ENCODE peak calls at places on chromosomes 7 and 10, in four cellular contexts. F is left ventricle myocardium inferior, G is HCT116, D is dorsolateral prefrontal cortex. A is an unnamed sample.
A peak's percentile ranks its signal among the peaks of the same experiment; 100 is the strongest.

GRCh38 chr10:28566458-28566857 is 33.5 kb downstream of the WAC start:
- DNase-seq in F (no peak), G (no peak), D (no peak), A (no peak)

GRCh38 chr7:138752568-138753518 is 45.0 kb upstream of the TMEM213 start:
- DNase-seq in F (peak; percentile 14), G (peak; percentile 93), D (no peak), A (peak; percentile 86)

GRCh38 chr10:33227489-33227888 is 107.0 kb downstream of the NRP1 start:
- DNase-seq in F (no peak), G (no peak), D (no peak), A (no peak)

GRCh38 chr10:30454744-30455498 is 20.9 kb downstream of the MAP3K8 start:
- DNase-seq in F (no peak), G (no peak), D (no peak), A (no peak)

GRCh38 chr10:13924020-13924725 is 337.4 kb downstream of the PRPF18 start:
- DNase-seq in F (no peak), G (no peak), D (no peak), A (no peak)

GRCh38 chr7:151550601-151551286 is 31.0 kb upstream of the RHEB start:
- DNase-seq in F (no peak), G (no peak), D (no peak), A (no peak)

GRCh38 chr10:32207544-32207943 is 139.4 kb downstream of the EPC1 start:
- DNase-seq in F (peak; percentile 31), G (peak; percentile 35), D (no peak), A (peak; percentile 19)

GRCh38 chr10:132106431-132106830 is 40.7 kb downstream of the JAKMIP3 start:
- DNase-seq in F (no peak), G (no peak), D (no peak), A (no peak)

GRCh38 chr7:76346097-76346496 is 12.7 kb downstream of the YWHAG start:
- DNase-seq in F (no peak), G (no peak), D (no peak), A (no peak)
- H3K27ac ChIP-seq in F (peak overlapping the region; percentile 60), G (no peak overlapping the region), D (no peak overlapping the region), A (peak overlapping the region; percentile 31)

GRCh38 chr10:120940299-120940900 is 89.2 kb downstream of the WDR11 start:
- DNase-seq in F (no peak), G (no peak), D (no peak), A (no peak)
- TF ChIP-seq CTCF in F (no peak), G (peak; percentile 16), D (no peak), A (no peak)

DNA sequence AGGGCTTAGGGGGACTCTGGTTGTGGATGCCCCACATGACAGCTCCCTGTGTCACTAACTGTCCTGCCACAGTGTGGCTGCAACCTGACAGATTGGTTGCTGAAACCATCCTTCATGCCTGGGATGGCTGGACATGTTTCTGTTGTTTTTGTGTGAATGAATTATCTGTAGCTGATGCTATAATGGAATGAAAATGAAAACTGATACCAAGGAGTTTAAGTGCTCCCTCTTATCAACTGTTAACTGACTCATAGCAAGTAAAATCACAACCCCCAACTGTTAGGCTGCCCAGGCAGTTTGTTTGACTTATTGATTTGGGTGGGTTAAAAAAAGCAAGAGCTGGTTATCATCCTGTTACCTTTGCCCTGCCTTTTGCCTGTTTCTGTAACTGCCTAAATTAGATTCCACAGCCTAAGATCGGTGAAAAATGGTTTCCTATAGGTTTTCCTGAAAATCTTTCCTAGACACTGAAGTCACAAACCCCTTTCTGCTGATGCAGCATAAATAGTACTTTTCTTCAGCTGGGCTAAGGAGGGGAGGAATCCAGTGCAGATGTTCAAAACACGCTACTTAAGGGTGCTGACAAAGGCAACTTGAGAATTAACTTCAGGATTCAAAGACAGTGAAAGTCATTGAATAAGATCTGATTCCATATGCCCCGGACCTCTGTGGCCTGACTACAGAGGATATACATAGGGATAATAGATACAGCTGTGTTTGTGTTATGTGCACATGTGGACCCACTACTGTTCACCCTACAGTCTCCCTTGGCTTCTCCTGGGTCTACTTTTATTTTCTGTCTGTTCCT is 5.7 kb downstream of the FRAT2 start:
- DNase-seq in F (no peak), G (no peak), D (no peak), A (no peak)
- H3K27ac ChIP-seq in F (no peak overlapping the region), G (peak overlapping the region; percentile 22), D (no peak overlapping the region), A (no peak overlapping the region)

GRCh38 chr10:117543245-117543998 is 876 bp downstream of the EMX2 start:
- DNase-seq in F (no peak), G (no peak), D (no peak), A (no peak)
- TF ChIP-seq CTCF in F (no peak), G (no peak), D (no peak), A (no peak)

GRCh38 chr10:17915181-17915580 is 36.5 kb upstream of the SLC39A12 start:
- DNase-seq in F (no peak), G (no peak), D (no peak), A (no peak)

GRCh38 chr10:17913604-17914003 is 38.1 kb upstream of the SLC39A12 start:
- DNase-seq in F (no peak), G (no peak), D (no peak), A (no peak)

GRCh38 chr10:17910144-17910789 is 41.5 kb upstream of the SLC39A12 start:
- DNase-seq in F (no peak), G (peak; percentile 46), D (no peak), A (peak; percentile 63)

GRCh38 chr10:17914169-17915045 is 37.3 kb upstream of the SLC39A12 start:
- DNase-seq in F (no peak), G (no peak), D (no peak), A (no peak)

GRCh38 chr10:17912764-17913163 is 39.0 kb upstream of the SLC39A12 start:
- DNase-seq in F (no peak), G (no peak), D (no peak), A (no peak)
- H3K27ac ChIP-seq in F (peak overlapping the region; percentile 73), G (no peak overlapping the region), D (no peak overlapping the region), A (no peak overlapping the region)

GRCh38 chr7:99447943-99448342 is 9.2 kb downstream of the CPSF4 start:
- DNase-seq in F (no peak), G (no peak), D (no peak), A (no peak)
- TF ChIP-seq CTCF in F (no peak), G (no peak), D (no peak), A (no peak)

DNA sequence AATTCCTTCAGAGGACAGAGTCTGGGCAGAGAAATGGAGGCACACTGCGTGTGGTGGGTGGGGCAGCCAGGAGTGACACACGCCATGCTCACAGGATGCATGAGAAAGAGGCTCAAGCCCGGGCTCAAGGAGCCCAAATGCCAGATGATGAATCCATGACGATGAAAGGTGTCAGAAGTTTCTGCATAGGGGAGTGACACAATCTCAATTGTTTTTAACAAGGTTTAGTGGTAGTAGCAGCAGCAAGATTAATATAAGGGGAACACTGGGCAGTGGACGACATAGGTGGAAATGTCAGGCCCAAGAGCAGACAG is 126.1 kb downstream of the TNS3 start:
- DNase-seq in F (no peak), G (no peak), D (no peak), A (no peak)
- H3K27ac ChIP-seq in F (no peak overlapping the region), G (no peak overlapping the region), D (no peak overlapping the region), A (no peak overlapping the region)

DNA sequence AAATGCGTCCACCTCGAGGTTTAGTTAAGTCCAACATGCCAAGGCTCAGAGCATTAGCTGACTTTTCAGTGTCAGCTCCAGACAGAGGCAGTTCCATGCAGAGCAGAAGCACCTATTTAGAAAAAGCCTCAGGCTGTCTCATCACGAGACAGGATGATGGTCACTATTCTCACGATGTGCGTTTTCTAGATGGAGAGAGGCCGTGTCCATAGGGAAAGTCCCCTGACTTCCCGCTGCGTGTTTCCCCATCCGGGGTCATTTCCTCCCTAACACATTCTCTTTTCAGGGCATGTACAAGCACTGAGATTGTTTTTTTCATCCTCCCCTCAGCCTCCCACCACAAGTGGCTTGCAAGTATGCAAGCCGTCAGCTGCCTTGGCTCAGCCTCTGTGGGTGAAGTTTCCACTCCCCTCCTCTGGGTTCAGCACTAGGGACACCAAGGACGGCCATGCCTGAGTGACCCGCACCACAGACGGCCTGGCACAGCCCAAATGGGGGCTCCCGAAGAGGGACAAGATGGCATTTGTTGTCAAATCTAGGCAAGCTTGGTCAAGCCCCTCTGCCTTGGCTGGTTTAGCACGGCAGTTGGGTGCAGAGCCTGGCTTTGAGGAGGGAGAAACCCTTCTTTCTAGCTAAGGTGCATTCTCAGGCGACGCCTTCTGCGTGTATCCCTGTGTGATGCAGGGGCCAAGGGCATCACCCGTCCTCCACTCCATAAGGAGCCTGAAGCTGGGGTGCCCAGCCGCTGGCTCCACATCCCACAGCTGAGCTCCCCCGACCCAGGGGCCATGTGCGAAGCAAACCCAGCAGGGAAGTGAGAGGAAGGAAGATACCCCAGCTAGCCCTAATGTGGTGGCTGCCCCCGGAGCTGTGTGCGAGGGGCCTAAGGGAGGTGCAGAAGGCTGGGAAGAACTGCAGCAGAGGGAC is 2.9 kb upstream of the CALML5 start:
- DNase-seq in F (no peak), G (no peak), D (no peak), A (peak; percentile 85)
- TF ChIP-seq CTCF in F (no peak), G (no peak), D (no peak), A (no peak)

GRCh38 chr10:110498087-110498981 is 627 bp downstream of the DUSP5 start:
- DNase-seq in F (peak; percentile 63), G (no peak), D (peak; percentile 35), A (peak; percentile 55)
- H3K27ac ChIP-seq in F (peak overlapping the region; percentile 97), G (peak overlapping the region; percentile 65), D (peak overlapping the region; percentile 56), A (no peak overlapping the region)

DNA sequence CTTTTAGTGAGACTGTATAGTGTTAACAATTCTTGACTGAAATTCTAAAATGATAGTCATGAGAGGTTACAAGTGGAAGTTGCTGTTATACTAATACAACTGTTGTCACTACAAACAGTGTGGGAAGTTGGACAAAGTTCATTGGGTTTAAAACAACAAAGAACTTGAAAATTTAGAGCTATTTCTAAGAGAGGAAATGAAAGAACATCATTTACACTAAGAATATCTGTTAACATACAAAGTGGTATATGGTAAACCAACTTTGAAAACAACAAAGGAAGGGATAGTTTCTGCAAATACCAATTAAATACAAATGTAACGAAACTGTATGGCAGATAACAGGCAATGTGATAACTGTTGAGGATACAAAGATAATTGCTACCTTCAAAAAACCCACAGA is 11.6 kb downstream of the MTPN start:
- DNase-seq in F (no peak), G (no peak), D (no peak), A (no peak)
- TF ChIP-seq CTCF in F (no peak), G (no peak), D (no peak), A (no peak)

A was measured in thyroid gland.